ENCODE peak calls at places on chromosomes 7 and 10, in seven cellular contexts. One of them, this sample, is unnamed.

GRCh38 chr10:71084818-71085126 is 127.6 kb upstream of the UNC5B start:
- DNase-seq in H1: peak; percentile 30
- DNase-seq in neuronal stem cell: no peak
- DNase-seq in IMR-90: no peak
- DNase-seq in H9: no peak
- DNase-seq in mesenchymal stem cell: no peak
- DNase-seq in trophoblast cell: no peak
- DNase-seq in this sample: no peak

GRCh38 chr7:143487566-143487965 is 9.9 kb downstream of the TAS2R41 start:
- DNase-seq in H1: no peak
- DNase-seq in neuronal stem cell: no peak
- DNase-seq in IMR-90: peak; percentile 62
- DNase-seq in H9: no peak
- DNase-seq in mesenchymal stem cell: peak; percentile 66
- DNase-seq in trophoblast cell: peak; percentile 32
- DNase-seq in this sample: no peak

GRCh38 chr7:91674470-91674869 is 206.0 kb downstream of the MTERF1 start:
- DNase-seq in H1: no peak
- DNase-seq in neuronal stem cell: no peak
- DNase-seq in IMR-90: no peak
- DNase-seq in H9: no peak
- DNase-seq in mesenchymal stem cell: no peak
- DNase-seq in trophoblast cell: no peak
- DNase-seq in this sample: no peak

GRCh38 chr7:45691155-45691656 is 117.0 kb downstream of the ADCY1 start:
- DNase-seq in H1: peak; percentile 24
- DNase-seq in neuronal stem cell: no peak
- DNase-seq in IMR-90: no peak
- DNase-seq in H9: no peak
- DNase-seq in mesenchymal stem cell: no peak
- DNase-seq in trophoblast cell: no peak
- DNase-seq in this sample: no peak

GRCh38 chr7:18119985-18120384 is 92.3 kb upstream of the PRPS1L1 start:
- DNase-seq in H1: no peak
- DNase-seq in neuronal stem cell: no peak
- DNase-seq in IMR-90: peak; percentile 19
- DNase-seq in H9: no peak
- DNase-seq in mesenchymal stem cell: peak; percentile 66
- DNase-seq in trophoblast cell: no peak
- DNase-seq in this sample: peak; percentile 56

GRCh38 chr7:47453093-47454056 is 128.5 kb downstream of the TNS3 start:
- DNase-seq in H1: no peak
- DNase-seq in neuronal stem cell: no peak
- DNase-seq in IMR-90: peak; percentile 98
- DNase-seq in H9: no peak
- DNase-seq in mesenchymal stem cell: peak; percentile 98
- DNase-seq in trophoblast cell: peak; percentile 100
- DNase-seq in this sample: peak; percentile 16

GRCh38 chr7:28774529-28775057 is 183.5 kb downstream of the TRIL start:
- DNase-seq in H1: no peak
- DNase-seq in neuronal stem cell: no peak
- DNase-seq in IMR-90: no peak
- DNase-seq in H9: no peak
- DNase-seq in mesenchymal stem cell: no peak
- DNase-seq in trophoblast cell: no peak
- DNase-seq in this sample: no peak

GRCh38 chr10:31751401-31752080 is 177.1 kb downstream of the ARHGAP12 start:
- DNase-seq in H1: no peak
- DNase-seq in neuronal stem cell: no peak
- DNase-seq in IMR-90: no peak
- DNase-seq in H9: no peak
- DNase-seq in mesenchymal stem cell: no peak
- DNase-seq in trophoblast cell: peak; percentile 39
- DNase-seq in this sample: no peak

GRCh38 chr10:47288236-47288635 is 11.8 kb upstream of the GDF10 start:
- DNase-seq in H1: no peak
- DNase-seq in neuronal stem cell: no peak
- DNase-seq in IMR-90: no peak
- DNase-seq in H9: no peak
- DNase-seq in mesenchymal stem cell: no peak
- DNase-seq in trophoblast cell: no peak
- DNase-seq in this sample: no peak

GRCh38 chr7:46751471-46751870 is 830.4 kb upstream of the IGFBP3 start:
- DNase-seq in H1: no peak
- DNase-seq in neuronal stem cell: no peak
- DNase-seq in IMR-90: no peak
- DNase-seq in H9: no peak
- DNase-seq in mesenchymal stem cell: no peak
- DNase-seq in trophoblast cell: no peak
- DNase-seq in this sample: no peak

GRCh38 chr10:28822719-28823464 is 145.6 kb downstream of the BAMBI start:
- DNase-seq in H1: no peak
- DNase-seq in neuronal stem cell: no peak
- DNase-seq in IMR-90: no peak
- DNase-seq in H9: no peak
- DNase-seq in mesenchymal stem cell: no peak
- DNase-seq in trophoblast cell: no peak
- DNase-seq in this sample: peak; percentile 81

GRCh38 chr7:114630186-114630824 is 215.7 kb downstream of the FOXP2 start:
- DNase-seq in H1: no peak
- DNase-seq in neuronal stem cell: peak; percentile 17
- DNase-seq in IMR-90: no peak
- DNase-seq in H9: no peak
- DNase-seq in mesenchymal stem cell: no peak
- DNase-seq in trophoblast cell: no peak
- DNase-seq in this sample: peak; percentile 21

GRCh38 chr7:44212018-44212417 is 11.2 kb downstream of the YKT6 start:
- DNase-seq in H1: no peak
- DNase-seq in neuronal stem cell: no peak
- DNase-seq in IMR-90: no peak
- DNase-seq in H9: no peak
- DNase-seq in mesenchymal stem cell: no peak
- DNase-seq in trophoblast cell: no peak
- DNase-seq in this sample: no peak

GRCh38 chr7:110382736-110383135 is 708.2 kb upstream of the LRRN3 start:
- DNase-seq in H1: no peak
- DNase-seq in neuronal stem cell: no peak
- DNase-seq in IMR-90: no peak
- DNase-seq in H9: peak; percentile 42
- DNase-seq in mesenchymal stem cell: no peak
- DNase-seq in trophoblast cell: no peak
- DNase-seq in this sample: no peak

GRCh38 chr7:110387689-110388088 is 703.2 kb upstream of the LRRN3 start:
- DNase-seq in H1: no peak
- DNase-seq in neuronal stem cell: no peak
- DNase-seq in IMR-90: no peak
- DNase-seq in H9: no peak
- DNase-seq in mesenchymal stem cell: no peak
- DNase-seq in trophoblast cell: no peak
- DNase-seq in this sample: no peak

GRCh38 chr7:110386006-110386405 is 704.9 kb upstream of the LRRN3 start:
- DNase-seq in H1: no peak
- DNase-seq in neuronal stem cell: no peak
- DNase-seq in IMR-90: no peak
- DNase-seq in H9: no peak
- DNase-seq in mesenchymal stem cell: no peak
- DNase-seq in trophoblast cell: no peak
- DNase-seq in this sample: no peak

GRCh38 chr7:110386914-110387313 is 704.0 kb upstream of the LRRN3 start:
- DNase-seq in H1: no peak
- DNase-seq in neuronal stem cell: no peak
- DNase-seq in IMR-90: peak; percentile 79
- DNase-seq in H9: no peak
- DNase-seq in mesenchymal stem cell: peak; percentile 62
- DNase-seq in trophoblast cell: peak; percentile 90
- DNase-seq in this sample: peak; percentile 82

GRCh38 chr7:110388451-110388850 is 702.5 kb upstream of the LRRN3 start:
- DNase-seq in H1: no peak
- DNase-seq in neuronal stem cell: no peak
- DNase-seq in IMR-90: no peak
- DNase-seq in H9: no peak
- DNase-seq in mesenchymal stem cell: no peak
- DNase-seq in trophoblast cell: no peak
- DNase-seq in this sample: no peak
- H4K8ac ChIP-seq in H1: no peak overlapping the region
- H4K8ac ChIP-seq in neuronal stem cell: no peak overlapping the region
- H4K8ac ChIP-seq in IMR-90: no peak overlapping the region
- H4K8ac ChIP-seq in H9: no peak overlapping the region
- H4K8ac ChIP-seq in mesenchymal stem cell: no peak overlapping the region
- H4K8ac ChIP-seq in trophoblast cell: no peak overlapping the region
- H4K8ac ChIP-seq in this sample: no peak overlapping the region

GRCh38 chr10:128013626-128014025 is 106.7 kb downstream of the PTPRE start:
- DNase-seq in H1: no peak
- DNase-seq in neuronal stem cell: no peak
- DNase-seq in IMR-90: no peak
- DNase-seq in H9: no peak
- DNase-seq in mesenchymal stem cell: no peak
- DNase-seq in trophoblast cell: no peak
- DNase-seq in this sample: no peak
- H4K8ac ChIP-seq in H1: no peak overlapping the region
- H4K8ac ChIP-seq in neuronal stem cell: no peak overlapping the region
- H4K8ac ChIP-seq in IMR-90: no peak overlapping the region
- H4K8ac ChIP-seq in H9: no peak overlapping the region
- H4K8ac ChIP-seq in mesenchymal stem cell: no peak overlapping the region
- H4K8ac ChIP-seq in trophoblast cell: no peak overlapping the region
- H4K8ac ChIP-seq in this sample: no peak overlapping the region

DNA sequence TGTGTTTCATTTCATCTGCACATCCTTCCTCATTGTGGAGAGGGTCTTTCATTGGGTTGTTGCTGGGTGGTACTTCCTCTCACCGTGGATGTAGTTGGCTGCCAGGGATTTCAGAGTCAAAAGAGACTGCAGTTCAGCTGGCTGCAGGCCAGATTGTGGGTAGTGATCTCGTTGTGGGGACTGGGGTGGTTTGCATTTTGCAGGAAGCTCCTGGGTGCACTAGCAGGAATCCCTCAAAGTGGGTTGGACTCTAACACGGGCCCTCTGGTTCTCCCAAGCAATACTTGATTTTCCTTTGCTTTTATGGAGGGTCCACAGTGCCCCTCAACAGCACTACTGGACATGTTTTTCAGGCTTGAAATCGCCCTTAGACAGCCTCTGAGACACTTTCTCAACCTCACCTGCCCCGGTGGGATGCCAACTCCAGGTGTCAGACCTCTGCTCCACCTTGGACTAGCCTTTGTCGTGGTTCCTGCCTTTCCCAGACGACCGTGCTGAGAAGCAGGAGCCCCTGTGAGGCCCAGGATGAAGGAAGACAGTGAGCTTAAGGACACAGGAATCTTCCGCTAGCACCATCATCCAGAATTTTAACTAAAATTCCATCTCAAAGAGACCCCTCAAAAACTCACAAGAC is 23.9 kb upstream of the ZNF273 start:
- DNase-seq in H1: no peak
- DNase-seq in neuronal stem cell: no peak
- DNase-seq in IMR-90: no peak
- DNase-seq in H9: peak; percentile 5
- DNase-seq in mesenchymal stem cell: no peak
- DNase-seq in trophoblast cell: no peak
- DNase-seq in this sample: no peak
- H4K8ac ChIP-seq in H1: no peak overlapping the region
- H4K8ac ChIP-seq in neuronal stem cell: no peak overlapping the region
- H4K8ac ChIP-seq in IMR-90: no peak overlapping the region
- H4K8ac ChIP-seq in H9: no peak overlapping the region
- H4K8ac ChIP-seq in mesenchymal stem cell: no peak overlapping the region
- H4K8ac ChIP-seq in trophoblast cell: no peak overlapping the region
- H4K8ac ChIP-seq in this sample: no peak overlapping the region

GRCh38 chr7:1926908-1927306 is 256.8 kb downstream of the ELFN1 start:
- DNase-seq in H1: no peak
- DNase-seq in neuronal stem cell: no peak
- DNase-seq in IMR-90: no peak
- DNase-seq in H9: no peak
- DNase-seq in mesenchymal stem cell: no peak
- DNase-seq in trophoblast cell: no peak
- DNase-seq in this sample: no peak
- H4K8ac ChIP-seq in H1: no peak overlapping the region
- H4K8ac ChIP-seq in neuronal stem cell: no peak overlapping the region
- H4K8ac ChIP-seq in IMR-90: no peak overlapping the region
- H4K8ac ChIP-seq in H9: no peak overlapping the region
- H4K8ac ChIP-seq in mesenchymal stem cell: no peak overlapping the region
- H4K8ac ChIP-seq in trophoblast cell: no peak overlapping the region
- H4K8ac ChIP-seq in this sample: no peak overlapping the region

GRCh38 chr7:136074840-136075239 is 97.7 kb upstream of the MTPN start:
- DNase-seq in H1: no peak
- DNase-seq in neuronal stem cell: no peak
- DNase-seq in IMR-90: no peak
- DNase-seq in H9: no peak
- DNase-seq in mesenchymal stem cell: no peak
- DNase-seq in trophoblast cell: no peak
- DNase-seq in this sample: no peak
- H4K8ac ChIP-seq in H1: no peak overlapping the region
- H4K8ac ChIP-seq in neuronal stem cell: no peak overlapping the region
- H4K8ac ChIP-seq in IMR-90: no peak overlapping the region
- H4K8ac ChIP-seq in H9: no peak overlapping the region
- H4K8ac ChIP-seq in mesenchymal stem cell: no peak overlapping the region
- H4K8ac ChIP-seq in trophoblast cell: no peak overlapping the region
- H4K8ac ChIP-seq in this sample: no peak overlapping the region